ENCODE peak calls at places on chromosomes 13 and 19, in five cellular contexts. One of them, this sample, is unnamed.
A peak's percentile ranks its signal among the peaks of the same experiment; 100 is the strongest.

GRCh38 chr19:6947745-6948144 is 60.4 kb downstream of the ADGRE1 start:
- DNase-seq in breast epithelium: no peak
- DNase-seq in heart left ventricle: no peak
- DNase-seq in uterus: no peak
- DNase-seq in IMR-90: no peak
- DNase-seq in this sample: no peak

GRCh38 chr19:45569619-45570421 is 14.8 kb downstream of the OPA3 start:
- DNase-seq in IMR-90: no peak
- DNase-seq in uterus: no peak
- DNase-seq in heart left ventricle: peak; percentile 83
- DNase-seq in breast epithelium: no peak
- DNase-seq in this sample: peak; percentile 82

GRCh38 chr19:38774181-38774950 is 1.0 kb upstream of the LGALS7 start:
- DNase-seq in breast epithelium: no peak
- DNase-seq in IMR-90: no peak
- DNase-seq in uterus: no peak
- DNase-seq in heart left ventricle: no peak
- DNase-seq in this sample: no peak

GRCh38 chr19:49214701-49215100 is 57.1 kb downstream of the TRPM4 start:
- DNase-seq in IMR-90: no peak
- DNase-seq in breast epithelium: no peak
- DNase-seq in uterus: no peak
- DNase-seq in heart left ventricle: no peak
- DNase-seq in this sample: peak; percentile 40

GRCh38 chr13:98175823-98176222 is 1.2 kb downstream of the RNF113B start:
- DNase-seq in heart left ventricle: no peak
- DNase-seq in IMR-90: peak; percentile 63
- DNase-seq in uterus: no peak
- DNase-seq in breast epithelium: no peak
- DNase-seq in this sample: no peak

GRCh38 chr19:19160489-19161035 is 9.5 kb downstream of the MEF2B start:
- DNase-seq in breast epithelium: no peak
- DNase-seq in heart left ventricle: no peak
- DNase-seq in uterus: no peak
- DNase-seq in IMR-90: no peak
- DNase-seq in this sample: no peak

GRCh38 chr19:34667349-34668076 is 9.4 kb downstream of the SCGB2B2 start:
- DNase-seq in IMR-90: peak; percentile 27
- DNase-seq in breast epithelium: no peak
- DNase-seq in uterus: no peak
- DNase-seq in heart left ventricle: no peak
- DNase-seq in this sample: no peak

GRCh38 chr13:44331912-44332840 is 41.4 kb upstream of the SERP2 start:
- DNase-seq in breast epithelium: no peak
- DNase-seq in IMR-90: peak; percentile 84
- DNase-seq in heart left ventricle: peak; percentile 78
- DNase-seq in uterus: peak; percentile 96
- DNase-seq in this sample: peak; percentile 17

GRCh38 chr13:19181621-19182485 is at the start of gene TUBA3C:
- DNase-seq in breast epithelium: no peak
- DNase-seq in IMR-90: no peak
- DNase-seq in heart left ventricle: no peak
- DNase-seq in uterus: no peak
- DNase-seq in this sample: no peak

GRCh38 chr13:49464621-49465325 is 20.7 kb downstream of the SETDB2 start:
- DNase-seq in IMR-90: peak; percentile 47
- DNase-seq in uterus: no peak
- DNase-seq in heart left ventricle: no peak
- DNase-seq in breast epithelium: no peak
- DNase-seq in this sample: no peak

GRCh38 chr13:44865722-44866484 is 123.4 kb downstream of the NUFIP1 start:
- DNase-seq in uterus: peak; percentile 83
- DNase-seq in breast epithelium: no peak
- DNase-seq in heart left ventricle: no peak
- DNase-seq in IMR-90: no peak
- DNase-seq in this sample: no peak

GRCh38 chr19:13036366-13036976 is 41.2 kb downstream of the NFIX start:
- DNase-seq in breast epithelium: peak; percentile 71
- DNase-seq in uterus: peak; percentile 69
- DNase-seq in heart left ventricle: no peak
- DNase-seq in IMR-90: peak; percentile 29
- DNase-seq in this sample: peak; percentile 62

GRCh38 chr19:50686310-50687032 is 33.1 kb downstream of the SHANK1 start:
- DNase-seq in heart left ventricle: no peak
- DNase-seq in uterus: no peak
- DNase-seq in IMR-90: no peak
- DNase-seq in breast epithelium: no peak
- DNase-seq in this sample: no peak

GRCh38 chr19:30011051-30011578 is 69.1 kb downstream of the URI1 start:
- DNase-seq in uterus: no peak
- DNase-seq in heart left ventricle: no peak
- DNase-seq in IMR-90: no peak
- DNase-seq in breast epithelium: no peak
- DNase-seq in this sample: no peak

GRCh38 chr13:53161231-53161630 is 132.6 kb downstream of the OLFM4 start:
- DNase-seq in heart left ventricle: no peak
- DNase-seq in uterus: no peak
- DNase-seq in IMR-90: no peak
- DNase-seq in breast epithelium: no peak
- DNase-seq in this sample: no peak

GRCh38 chr13:33229446-33230177 is 55.9 kb downstream of the STARD13 start:
- DNase-seq in uterus: no peak
- DNase-seq in heart left ventricle: no peak
- DNase-seq in breast epithelium: no peak
- DNase-seq in IMR-90: no peak
- DNase-seq in this sample: no peak

GRCh38 chr13:74774252-74774651 is 640.0 kb upstream of the KLF12 start:
- DNase-seq in IMR-90: peak; percentile 75
- DNase-seq in breast epithelium: no peak
- DNase-seq in uterus: no peak
- DNase-seq in heart left ventricle: no peak
- DNase-seq in this sample: no peak

GRCh38 chr13:54733639-54734038 is 1705.0 kb downstream of the OLFM4 start:
- DNase-seq in heart left ventricle: no peak
- DNase-seq in breast epithelium: no peak
- DNase-seq in uterus: no peak
- DNase-seq in IMR-90: no peak
- DNase-seq in this sample: no peak

GRCh38 chr19:16888629-16889371 is at the start of gene F2RL3:
- DNase-seq in breast epithelium: no peak
- DNase-seq in uterus: peak; percentile 74
- DNase-seq in IMR-90: peak; percentile 22
- DNase-seq in heart left ventricle: peak; percentile 79
- DNase-seq in this sample: no peak

GRCh38 chr19:10718205-10719196 is 622 bp downstream of the DNM2 start:
- DNase-seq in uterus: no peak
- DNase-seq in heart left ventricle: peak; percentile 80
- DNase-seq in breast epithelium: no peak
- DNase-seq in IMR-90: peak; percentile 28
- DNase-seq in this sample: peak; percentile 63

GRCh38 chr13:110560606-110561334 is 752 bp downstream of the RAB20 start:
- DNase-seq in breast epithelium: no peak
- DNase-seq in uterus: peak; percentile 33
- DNase-seq in heart left ventricle: no peak
- DNase-seq in IMR-90: no peak
- DNase-seq in this sample: no peak

GRCh38 chr19:40252395-40252794 is 25.9 kb upstream of the CCNP start:
- DNase-seq in breast epithelium: peak; percentile 65
- DNase-seq in heart left ventricle: peak; percentile 3
- DNase-seq in uterus: no peak
- DNase-seq in IMR-90: no peak
- DNase-seq in this sample: no peak

GRCh38 chr13:46404732-46405097 is 17.7 kb upstream of the RUBCNL start:
- DNase-seq in breast epithelium: no peak
- DNase-seq in heart left ventricle: no peak
- DNase-seq in uterus: no peak
- DNase-seq in IMR-90: no peak
- DNase-seq in this sample: no peak

DNA sequence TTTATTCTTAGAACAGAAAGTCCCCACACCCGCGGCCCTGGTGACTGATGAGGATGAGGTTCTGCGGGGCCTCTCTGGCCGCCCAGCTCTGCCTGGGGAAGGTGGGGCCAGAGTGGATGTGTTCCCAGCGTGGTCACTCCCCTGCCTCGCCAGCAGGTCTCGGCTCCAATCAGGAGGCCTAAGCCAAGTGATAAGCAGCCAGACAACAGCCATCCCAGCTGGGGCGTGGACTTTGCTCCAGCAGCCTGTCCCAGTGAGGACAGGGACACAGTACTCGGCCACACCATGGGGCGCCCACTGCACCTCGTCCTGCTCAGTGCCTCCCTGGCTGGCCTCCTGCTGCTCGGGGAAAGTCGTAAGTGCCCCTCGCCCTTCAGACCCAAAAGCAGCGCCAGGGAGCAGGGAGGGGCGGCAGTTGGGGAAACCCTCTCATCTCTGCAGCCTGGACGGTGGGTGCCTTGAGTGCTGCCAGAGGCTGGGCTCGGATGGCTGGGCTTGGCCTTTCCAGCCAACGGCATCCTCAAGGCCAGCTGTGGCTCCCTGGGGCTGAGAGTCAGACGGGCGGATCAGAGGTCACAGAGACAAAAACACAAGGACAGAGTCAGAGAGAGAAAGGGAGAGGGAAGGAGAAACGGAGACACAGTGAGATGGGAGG is at the start of gene F10:
- DNase-seq in uterus: peak; percentile 62
- DNase-seq in heart left ventricle: peak; percentile 81
- DNase-seq in IMR-90: peak; percentile 75
- DNase-seq in breast epithelium: peak; percentile 53
- DNase-seq in this sample: peak; percentile 94
- TF ChIP-seq CTCF in uterus: no peak
- TF ChIP-seq CTCF in heart left ventricle: no peak
- TF ChIP-seq CTCF in IMR-90: no peak
- TF ChIP-seq CTCF in breast epithelium: no peak
- TF ChIP-seq CTCF in this sample: peak; percentile 9

GRCh38 chr13:106859505-106859904 is 291.6 kb upstream of the ARGLU1 start:
- DNase-seq in uterus: no peak
- DNase-seq in breast epithelium: no peak
- DNase-seq in IMR-90: no peak
- DNase-seq in heart left ventricle: no peak
- DNase-seq in this sample: no peak
- H3K27ac ChIP-seq in uterus: no peak overlapping the region
- H3K27ac ChIP-seq in breast epithelium: no peak overlapping the region
- H3K27ac ChIP-seq in IMR-90: no peak overlapping the region
- H3K27ac ChIP-seq in heart left ventricle: no peak overlapping the region
- H3K27ac ChIP-seq in this sample: no peak overlapping the region

DNA sequence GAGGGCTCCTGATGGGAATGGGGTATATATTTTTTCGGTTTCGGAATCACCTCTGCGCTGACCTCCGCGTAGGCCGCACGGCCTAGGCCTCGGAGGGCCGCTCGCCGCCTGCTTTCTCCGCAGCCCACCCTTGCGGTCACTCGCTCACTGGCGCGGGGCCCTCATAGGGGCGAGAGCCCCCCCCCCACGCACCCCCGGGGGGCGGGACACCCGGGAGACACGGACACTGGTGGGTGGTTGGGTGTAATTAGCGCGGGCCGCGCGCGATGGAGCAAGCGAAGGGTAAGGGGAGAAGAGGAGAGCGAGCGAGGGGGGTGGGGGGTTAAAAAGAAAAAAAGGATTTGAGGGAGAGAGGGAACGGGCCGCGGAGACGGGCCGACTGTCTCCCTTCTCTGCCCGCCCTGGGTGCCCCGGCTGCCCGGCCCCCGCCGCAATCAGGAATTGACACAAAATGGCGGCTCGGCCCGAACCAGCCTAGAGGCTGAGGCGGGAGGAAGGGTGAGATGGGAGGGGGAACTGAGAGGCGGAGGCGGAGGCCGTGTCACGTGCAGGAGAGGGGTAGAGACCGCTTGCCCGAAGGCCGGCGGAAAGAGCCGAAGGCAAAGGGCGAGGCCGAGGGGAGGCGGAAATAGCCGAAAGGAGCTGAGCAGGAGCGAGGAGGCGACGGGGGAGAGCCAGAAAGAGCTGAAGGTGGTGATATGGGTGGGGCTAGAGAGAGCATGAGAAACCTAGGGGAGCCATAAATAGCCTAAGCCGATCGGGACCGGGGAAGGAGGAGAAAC is 721 bp downstream of the ZC3H4 start:
- DNase-seq in heart left ventricle: peak; percentile 99
- DNase-seq in breast epithelium: peak; percentile 99
- DNase-seq in IMR-90: peak; percentile 99
- DNase-seq in uterus: peak; percentile 99
- DNase-seq in this sample: peak; percentile 99
- TF ChIP-seq POLR2A in heart left ventricle: no peak
- TF ChIP-seq POLR2A in breast epithelium: peak; percentile 88
- TF ChIP-seq POLR2A in IMR-90: peak; percentile 87
- TF ChIP-seq POLR2A in uterus: peak; percentile 93
- TF ChIP-seq POLR2A in this sample: peak; percentile 89

GRCh38 chr19:4403005-4403761 is 743 bp downstream of the CHAF1A start:
- DNase-seq in uterus: no peak
- DNase-seq in heart left ventricle: no peak
- DNase-seq in breast epithelium: no peak
- DNase-seq in IMR-90: no peak
- DNase-seq in this sample: no peak
- TF ChIP-seq CTCF in uterus: no peak
- TF ChIP-seq CTCF in heart left ventricle: no peak
- TF ChIP-seq CTCF in breast epithelium: no peak
- TF ChIP-seq CTCF in IMR-90: no peak
- TF ChIP-seq CTCF in this sample: no peak

This sample was measured in right lobe of liver.